ENCODE peak calls at places on chromosomes 1 and 21, in five cellular contexts. T is HepG2, Z is NT2/D1, G is H1, X is GM12878. W is an unnamed sample.

GRCh38 chr1:1182491-1183220 is 9.0 kb downstream of the TTLL10 start:
- DNase-seq in G (peak), Z (no peak), X (no peak), T (no peak), W (no peak)

GRCh38 chr21:43864806-43865470 is at the start of gene AGPAT3:
- DNase-seq in T (no peak), Z (no peak), X (no peak), G (no peak), W (peak)

GRCh38 chr1:168391759-168392681 is 111.3 kb downstream of the TBX19 start:
- DNase-seq in Z (no peak), T (no peak), X (no peak), G (no peak), W (no peak)

GRCh38 chr1:117051224-117052064 is 8.7 kb upstream of the TTF2 start:
- DNase-seq in X (peak), T (no peak), G (no peak), Z (no peak), W (no peak)

GRCh38 chr21:41610042-41610839 is 102.3 kb upstream of the TMPRSS2 start:
- DNase-seq in X (no peak), T (peak), Z (peak), G (peak), W (peak)

GRCh38 chr21:45288441-45288841 is 746 bp upstream of the POFUT2 start:
- DNase-seq in Z (no peak), T (no peak), X (no peak), G (no peak), W (no peak)

GRCh38 chr1:206634365-206635079 is 814 bp upstream of the DYRK3 start:
- DNase-seq in G (peak), X (no peak), T (peak), Z (peak), W (peak)

GRCh38 chr1:54904476-54905048 is 17.6 kb upstream of the DHCR24 start:
- DNase-seq in G (no peak), Z (no peak), X (no peak), T (no peak), W (peak)

GRCh38 chr1:202164271-202165037 is 4.1 kb upstream of the PTPN7 start:
- DNase-seq in Z (no peak), G (no peak), T (no peak), X (peak), W (no peak)

GRCh38 chr1:197198333-197198732 is 51.9 kb upstream of the ASPM start:
- DNase-seq in Z (no peak), G (no peak), X (no peak), T (no peak), W (no peak)

GRCh38 chr1:175708787-175709186 is 34.6 kb downstream of the TNR start:
- DNase-seq in Z (no peak), T (no peak), X (no peak), G (no peak), W (no peak)

GRCh38 chr1:244843148-244843978 is 7.9 kb downstream of the COX20 start:
- DNase-seq in T (no peak), Z (no peak), G (no peak), X (no peak), W (no peak)

GRCh38 chr21:38525454-38525853 is 27.2 kb upstream of the ERG start:
- DNase-seq in X (no peak), Z (no peak), T (no peak), G (no peak), W (no peak)

GRCh38 chr1:228093050-228093906 is 9.8 kb downstream of the C1orf35 start:
- DNase-seq in X (no peak), Z (no peak), G (no peak), T (no peak), W (no peak)

GRCh38 chr1:49626474-49626873 is 397.3 kb downstream of the AGBL4 start:
- DNase-seq in G (no peak), T (no peak), X (no peak), Z (no peak), W (no peak)

GRCh38 chr1:234176000-234176399 is 197.3 kb upstream of the COA6 start:
- DNase-seq in Z (no peak), T (no peak), X (no peak), G (no peak), W (no peak)

GRCh38 chr1:167427843-167428242 is 90.5 kb downstream of the CD247 start:
- DNase-seq in Z (no peak), T (no peak), G (no peak), X (no peak), W (no peak)

GRCh38 chr21:44764319-44765230 is 37.0 kb downstream of the UBE2G2 start:
- DNase-seq in X (no peak), Z (no peak), T (no peak), G (no peak), W (no peak)

GRCh38 chr1:248521856-248522255 is 14.0 kb downstream of the OR2G6 start:
- DNase-seq in Z (no peak), T (no peak), G (no peak), X (no peak), W (no peak)

GRCh38 chr1:55542901-55543504 is 327.8 kb upstream of the USP24 start:
- DNase-seq in Z (no peak), X (no peak), T (no peak), G (no peak), W (no peak)

GRCh38 chr1:9456833-9457232 is 82.4 kb upstream of the SLC25A33 start:
- DNase-seq in T (no peak), Z (no peak), X (no peak), G (no peak), W (no peak)

GRCh38 chr1:238029126-238029525 is 138.4 kb upstream of the ZP4 start:
- DNase-seq in X (no peak), T (no peak), Z (no peak), G (no peak), W (no peak)

GRCh38 chr1:91783423-91784162 is 102.4 kb downstream of the TGFBR3 start:
- DNase-seq in Z (no peak), X (no peak), T (no peak), G (no peak), W (no peak)

GRCh38 chr1:181117648-181118449 is 29.3 kb downstream of the IER5 start:
- DNase-seq in G (no peak), Z (no peak), X (no peak), T (no peak), W (no peak)

GRCh38 chr1:180227843-180228647 is 2.0 kb upstream of the LHX4 start:
- DNase-seq in G (no peak), X (no peak), T (no peak), Z (no peak), W (no peak)

GRCh38 chr21:43921602-43921978 is 56.6 kb downstream of the AGPAT3 start:
- DNase-seq in G (no peak), Z (no peak), T (peak), X (peak), W (no peak)

GRCh38 chr1:46528297-46528955 is 23.0 kb downstream of the KNCN start:
- DNase-seq in Z (no peak), G (peak), X (no peak), T (no peak), W (no peak)

GRCh38 chr1:224543453-224543852 is 72.7 kb upstream of the CNIH3 start:
- DNase-seq in X (no peak), Z (no peak), G (no peak), T (no peak), W (no peak)

GRCh38 chr1:84427520-84428188 is 29.4 kb downstream of the DNASE2B start:
- DNase-seq in G (no peak), X (no peak), Z (no peak), T (no peak), W (no peak)

GRCh38 chr1:19764848-19765247 is 34.9 kb downstream of the TMCO4 start:
- DNase-seq in T (no peak), G (no peak), X (no peak), Z (no peak), W (no peak)

GRCh38 chr21:34812510-34813265 is 143.9 kb downstream of the CLIC6 start:
- DNase-seq in G (no peak), T (peak), X (no peak), Z (no peak), W (peak)

GRCh38 chr1:112934562-112934952 is 21.4 kb downstream of the SLC16A1 start:
- DNase-seq in G (no peak), X (no peak), Z (no peak), T (no peak), W (no peak)

GRCh38 chr1:46719689-46720088 is 775 bp upstream of the EFCAB14 start:
- DNase-seq in X (no peak), G (no peak), T (no peak), Z (no peak), W (peak)

GRCh38 chr1:222670110-222670509 is 42.2 kb downstream of the AIDA start:
- DNase-seq in X (no peak), T (no peak), Z (no peak), G (no peak), W (no peak)

GRCh38 chr1:111604931-111605330 is 14.7 kb upstream of the RAP1A start:
- DNase-seq in T (no peak), X (no peak), G (no peak), Z (no peak), W (no peak)

DNA sequence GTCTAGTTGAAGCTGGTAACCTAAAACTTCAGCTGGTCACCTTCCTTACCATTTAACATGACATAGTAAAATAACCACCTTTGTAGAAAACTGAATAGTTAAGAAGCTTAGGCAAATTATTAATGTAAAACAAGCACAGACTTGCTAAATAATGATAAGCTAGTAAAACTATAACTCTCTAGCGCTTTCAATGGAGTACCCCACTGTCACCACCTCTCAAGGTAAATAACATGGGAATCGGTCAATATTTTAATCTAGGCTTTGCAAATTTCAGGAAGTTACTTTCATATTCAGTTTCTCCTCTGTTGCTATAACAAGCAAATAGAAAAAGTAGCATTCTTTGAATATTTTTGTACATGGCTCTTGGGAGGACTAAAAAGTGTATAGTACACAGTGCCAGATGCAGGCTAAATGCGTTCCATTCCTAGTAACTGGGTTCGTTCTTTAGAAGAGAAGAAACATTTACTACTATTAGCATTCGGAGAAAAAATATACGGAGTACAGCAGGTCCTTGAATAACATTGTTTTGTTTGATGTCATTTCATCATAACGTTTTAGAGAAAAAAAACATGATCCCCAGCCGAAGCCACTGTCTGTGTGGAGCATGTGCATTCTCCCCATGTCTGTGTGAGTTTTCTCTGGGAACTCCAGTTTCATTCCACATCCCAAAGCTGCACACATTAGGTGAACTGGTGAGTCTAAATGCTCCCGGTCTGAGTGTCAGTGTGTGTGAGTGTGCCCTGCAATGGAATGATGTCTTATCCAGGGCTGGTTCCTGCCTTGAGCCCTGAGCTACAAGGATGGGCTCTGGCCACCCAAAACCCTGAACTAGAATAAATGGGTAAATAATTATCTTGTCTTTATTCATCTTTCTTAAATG is 52.5 kb downstream of the EPRS1 start:
- DNase-seq in T (peak), Z (no peak), X (no peak), G (no peak), W (no peak)
- TF ChIP-seq SUZ12 in T (no peak), Z (no peak), X (no peak), G (no peak), W (no peak)

DNA sequence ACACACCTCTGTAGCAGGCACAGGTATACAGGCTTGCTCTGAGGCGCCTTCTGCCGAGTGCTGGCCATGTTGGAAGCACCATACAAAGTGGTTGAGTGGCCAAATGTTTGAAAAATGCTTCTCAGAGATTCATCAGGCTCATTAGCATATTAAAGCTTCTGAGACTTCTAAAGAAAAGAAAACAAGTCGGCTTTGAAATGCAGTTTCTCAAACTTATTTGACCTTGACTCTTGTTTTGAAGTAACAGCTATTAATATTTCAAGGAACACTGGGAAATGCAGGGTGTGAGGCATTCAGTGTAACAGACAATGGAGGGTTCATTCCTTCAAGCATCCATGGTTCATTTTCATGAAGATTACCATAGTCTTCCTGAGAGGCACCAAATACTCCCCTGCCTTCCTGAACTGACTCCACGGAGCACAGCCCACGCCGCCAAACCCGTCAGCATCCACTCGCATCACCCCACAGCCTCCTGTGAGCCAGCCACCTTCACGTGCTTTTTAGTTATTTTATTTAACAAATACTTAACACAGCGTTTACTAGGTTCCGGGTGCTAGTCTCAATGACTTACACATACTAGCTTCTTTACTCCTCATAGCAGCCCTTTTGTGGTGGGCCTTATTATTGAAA is 81.7 kb downstream of the KCNN3 start:
- DNase-seq in G (no peak), X (no peak), Z (no peak), T (no peak), W (no peak)
- TF ChIP-seq SUZ12 in G (no peak), X (no peak), Z (no peak), T (no peak), W (no peak)

DNA sequence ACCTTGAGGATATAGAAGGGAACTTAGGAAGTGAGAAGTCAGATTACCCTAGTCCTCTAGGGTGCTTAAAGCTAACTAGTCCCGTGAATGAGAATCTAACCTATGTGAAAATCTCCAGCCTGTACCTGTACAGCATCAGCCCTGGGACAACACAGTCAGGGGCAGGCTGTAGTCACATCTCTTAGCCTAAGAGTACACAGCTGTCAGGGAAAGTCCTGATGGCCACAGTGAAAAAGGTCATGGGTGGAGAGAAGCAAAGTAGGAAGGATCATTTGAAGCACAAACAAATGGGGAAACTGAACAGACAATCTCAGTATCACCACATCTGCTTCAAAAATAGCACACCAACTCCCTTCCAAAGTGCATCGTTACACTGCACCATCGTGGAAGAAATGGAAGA is 11.7 kb downstream of the CTSK start:
- DNase-seq in X (no peak), G (no peak), T (no peak), Z (no peak), W (no peak)
- TF ChIP-seq SUZ12 in X (no peak), G (no peak), T (no peak), Z (no peak), W (no peak)

DNA sequence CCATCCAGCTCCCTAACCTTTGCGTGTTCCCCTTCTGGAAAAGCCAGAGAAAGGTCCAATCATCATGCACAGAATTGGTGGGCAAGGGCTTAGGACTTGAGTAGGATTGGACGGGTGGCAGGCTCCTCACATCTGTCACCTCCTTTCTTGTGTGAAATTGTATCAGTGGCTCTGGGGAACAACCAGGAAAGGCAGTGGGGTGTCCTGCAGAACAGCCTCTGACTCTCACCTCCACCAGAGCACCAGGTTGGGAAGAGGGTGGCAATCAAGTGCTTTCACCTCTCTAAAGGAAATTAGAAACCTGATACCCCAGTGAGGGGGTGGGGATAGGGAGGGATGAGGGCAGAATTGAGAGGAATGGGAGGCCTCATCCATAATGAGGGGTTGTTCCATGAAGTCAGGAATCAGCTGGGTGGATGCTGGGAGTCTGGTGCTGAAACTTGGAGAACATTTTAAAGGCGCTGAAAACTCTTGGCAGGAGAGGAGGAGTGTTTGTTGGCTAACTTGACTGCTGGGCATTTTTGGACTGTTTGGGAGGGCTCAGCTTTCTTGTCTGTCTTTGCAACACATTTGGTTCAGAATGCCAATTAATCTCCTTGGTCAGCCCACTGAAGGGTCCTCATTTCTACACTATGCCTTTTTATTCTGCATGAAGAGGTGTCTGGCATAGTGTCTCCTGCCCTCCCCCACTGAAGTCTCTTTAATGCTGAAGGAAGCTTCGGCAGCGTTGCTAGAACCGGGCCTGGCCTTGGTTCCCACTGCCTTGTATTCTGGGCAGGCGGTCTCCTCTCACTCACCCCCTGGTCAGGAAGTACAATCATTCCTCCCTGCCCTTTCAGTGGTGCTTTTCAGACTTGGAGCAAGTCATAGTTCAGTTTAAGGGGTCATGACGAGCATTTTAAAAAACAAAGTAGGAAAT is 2.1 kb downstream of the PHGDH start:
- DNase-seq in X (no peak), T (no peak), Z (peak), G (no peak), W (peak)
- TF ChIP-seq SUZ12 in X (no peak), T (no peak), Z (no peak), G (no peak), W (no peak)

GRCh38 chr1:29557066-29557465 is 320.7 kb downstream of the PTPRU start:
- DNase-seq in Z (no peak), X (no peak), T (no peak), G (no peak), W (no peak)

GRCh38 chr1:29551536-29551935 is 315.2 kb downstream of the PTPRU start:
- DNase-seq in X (no peak), T (no peak), Z (no peak), G (no peak), W (no peak)

GRCh38 chr1:29556657-29557056 is 320.3 kb downstream of the PTPRU start:
- DNase-seq in G (no peak), Z (no peak), X (no peak), T (no peak), W (no peak)

GRCh38 chr1:29555043-29555620 is 318.8 kb downstream of the PTPRU start:
- DNase-seq in T (no peak), Z (no peak), G (no peak), X (no peak), W (no peak)

DNA sequence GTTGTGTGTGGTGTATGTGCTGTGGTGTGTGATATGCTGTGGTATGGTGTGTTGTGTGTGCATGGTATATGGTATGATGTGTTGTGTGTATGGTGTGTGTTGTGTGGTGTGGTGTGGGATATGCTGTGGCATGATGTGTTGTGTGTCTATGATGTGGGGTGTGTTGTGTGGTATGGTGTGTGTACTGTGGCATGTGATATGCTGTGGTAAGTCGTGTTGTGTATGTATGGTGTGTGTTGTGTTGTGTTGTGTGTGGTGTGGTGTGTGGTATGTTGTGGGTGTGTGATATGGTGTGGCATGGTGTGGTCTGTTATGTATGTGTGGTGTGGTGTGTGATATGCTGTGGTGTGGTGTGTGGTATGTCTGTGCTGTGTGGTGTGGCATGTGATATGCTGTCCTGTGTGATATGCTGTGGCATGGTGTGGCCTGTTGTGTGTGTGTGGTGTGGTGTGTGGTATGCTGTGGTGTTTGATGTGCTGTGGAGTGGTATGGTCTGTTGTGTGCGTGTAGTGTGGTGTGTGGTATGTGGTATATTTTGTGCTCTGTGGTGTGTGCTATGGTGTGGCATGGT is 318.0 kb downstream of the PTPRU start:
- DNase-seq in X (no peak), T (no peak), Z (no peak), G (no peak), W (no peak)
- TF ChIP-seq SUZ12 in X (no peak), T (no peak), Z (no peak), G (no peak), W (no peak)

DNA sequence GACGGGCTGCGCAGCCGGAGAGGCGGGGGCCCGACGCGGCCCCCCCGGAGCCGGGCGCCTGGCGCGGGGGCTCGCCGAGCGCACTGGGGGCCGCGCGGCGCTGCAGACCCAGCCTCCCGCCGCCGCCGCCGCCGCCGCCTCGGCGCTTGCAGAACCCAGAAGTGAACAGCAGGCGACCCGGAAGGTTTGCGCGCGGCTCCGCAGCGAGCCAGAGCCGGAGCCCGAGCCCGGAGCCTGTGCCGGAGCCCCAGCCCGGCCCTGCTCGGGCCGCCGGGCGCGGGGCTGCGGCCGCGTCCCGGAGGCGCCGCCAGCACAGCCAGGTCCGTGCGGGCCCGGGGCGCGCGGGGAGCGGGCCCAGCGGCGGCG is at the start of gene ZNF362:
- DNase-seq in T (no peak), G (peak), X (no peak), Z (peak), W (peak)
- TF ChIP-seq SUZ12 in T (no peak), G (no peak), X (no peak), Z (no peak), W (no peak)

GRCh38 chr1:37605806-37606474 is 10.2 kb upstream of the GNL2 start:
- DNase-seq in X (no peak), G (no peak), Z (no peak), T (no peak), W (no peak)
- TF ChIP-seq SUZ12 in X (no peak), G (no peak), Z (no peak), T (no peak), W (no peak)

GRCh38 chr1:170623171-170623570 is 40.8 kb upstream of the PRRX1 start:
- DNase-seq in Z (no peak), X (no peak), T (no peak), G (no peak), W (no peak)
- TF ChIP-seq SUZ12 in Z (no peak), X (no peak), T (no peak), G (no peak), W (no peak)

W was measured in HEK293T.